ENCODE peak calls at places on chromosomes 7 and 10, in eight cellular contexts. One of them, this sample, is unnamed.

GRCh38 chr7:116708861-116709260 is 36.9 kb downstream of the MET start:
- DNase-seq in vagina: no peak
- DNase-seq in HL-60: no peak
- DNase-seq in sigmoid colon: no peak
- DNase-seq in keratinocyte: no peak
- DNase-seq in AG04450: no peak
- DNase-seq in CD4-positive, alpha-beta T cell: no peak
- DNase-seq in heart left ventricle: no peak
- DNase-seq in this sample: no peak

GRCh38 chr10:680146-680545 is 9.3 kb downstream of the DIP2C start:
- DNase-seq in vagina: no peak
- DNase-seq in sigmoid colon: no peak
- DNase-seq in keratinocyte: no peak
- DNase-seq in CD4-positive, alpha-beta T cell: no peak
- DNase-seq in AG04450: no peak
- DNase-seq in HL-60: no peak
- DNase-seq in heart left ventricle: no peak
- DNase-seq in this sample: no peak

GRCh38 chr10:103678104-103678526 is 177.3 kb downstream of the SH3PXD2A start:
- DNase-seq in HL-60: no peak
- DNase-seq in AG04450: peak; percentile 99
- DNase-seq in CD4-positive, alpha-beta T cell: peak; percentile 80
- DNase-seq in keratinocyte: no peak
- DNase-seq in heart left ventricle: peak; percentile 88
- DNase-seq in vagina: no peak
- DNase-seq in sigmoid colon: peak; percentile 98
- DNase-seq in this sample: peak; percentile 92

GRCh38 chr7:150924256-150924851 is 53.8 kb downstream of the KCNH2 start:
- DNase-seq in AG04450: no peak
- DNase-seq in HL-60: no peak
- DNase-seq in keratinocyte: no peak
- DNase-seq in sigmoid colon: no peak
- DNase-seq in CD4-positive, alpha-beta T cell: no peak
- DNase-seq in heart left ventricle: no peak
- DNase-seq in vagina: no peak
- DNase-seq in this sample: no peak

GRCh38 chr10:124025152-124025551 is 68.2 kb downstream of the CHST15 start:
- DNase-seq in AG04450: no peak
- DNase-seq in HL-60: no peak
- DNase-seq in sigmoid colon: no peak
- DNase-seq in keratinocyte: no peak
- DNase-seq in heart left ventricle: no peak
- DNase-seq in vagina: no peak
- DNase-seq in CD4-positive, alpha-beta T cell: no peak
- DNase-seq in this sample: peak; percentile 58

GRCh38 chr7:54831644-54832095 is 72.7 kb upstream of the SEC61G start:
- DNase-seq in AG04450: no peak
- DNase-seq in heart left ventricle: no peak
- DNase-seq in sigmoid colon: no peak
- DNase-seq in keratinocyte: peak; percentile 84
- DNase-seq in HL-60: no peak
- DNase-seq in vagina: no peak
- DNase-seq in CD4-positive, alpha-beta T cell: no peak
- DNase-seq in this sample: no peak

GRCh38 chr7:149414745-149415390 is 46.0 kb downstream of the ZNF777 start:
- DNase-seq in keratinocyte: peak; percentile 42
- DNase-seq in heart left ventricle: peak; percentile 48
- DNase-seq in HL-60: no peak
- DNase-seq in CD4-positive, alpha-beta T cell: peak; percentile 40
- DNase-seq in vagina: no peak
- DNase-seq in AG04450: peak; percentile 20
- DNase-seq in sigmoid colon: peak; percentile 87
- DNase-seq in this sample: peak; percentile 93

GRCh38 chr10:1538121-1538520 is 199.2 kb downstream of the ADARB2 start:
- DNase-seq in AG04450: no peak
- DNase-seq in vagina: no peak
- DNase-seq in CD4-positive, alpha-beta T cell: no peak
- DNase-seq in heart left ventricle: no peak
- DNase-seq in keratinocyte: no peak
- DNase-seq in HL-60: no peak
- DNase-seq in sigmoid colon: peak; percentile 48
- DNase-seq in this sample: peak; percentile 56

GRCh38 chr10:30775779-30776591 is 146.4 kb upstream of the LYZL2 start:
- DNase-seq in vagina: no peak
- DNase-seq in keratinocyte: no peak
- DNase-seq in AG04450: peak; percentile 91
- DNase-seq in HL-60: no peak
- DNase-seq in heart left ventricle: no peak
- DNase-seq in CD4-positive, alpha-beta T cell: no peak
- DNase-seq in sigmoid colon: peak; percentile 81
- DNase-seq in this sample: no peak

GRCh38 chr10:113381906-113382562 is 170.8 kb upstream of the HABP2 start:
- DNase-seq in AG04450: no peak
- DNase-seq in CD4-positive, alpha-beta T cell: no peak
- DNase-seq in vagina: no peak
- DNase-seq in sigmoid colon: no peak
- DNase-seq in HL-60: no peak
- DNase-seq in keratinocyte: no peak
- DNase-seq in heart left ventricle: peak; percentile 27
- DNase-seq in this sample: no peak

GRCh38 chr10:131099028-131099427 is 212.5 kb downstream of the TCERG1L start:
- DNase-seq in HL-60: no peak
- DNase-seq in CD4-positive, alpha-beta T cell: no peak
- DNase-seq in AG04450: no peak
- DNase-seq in vagina: no peak
- DNase-seq in sigmoid colon: no peak
- DNase-seq in heart left ventricle: no peak
- DNase-seq in keratinocyte: no peak
- DNase-seq in this sample: no peak

GRCh38 chr7:68321076-68321639 is 1277.1 kb upstream of the AUTS2 start:
- DNase-seq in vagina: no peak
- DNase-seq in CD4-positive, alpha-beta T cell: no peak
- DNase-seq in sigmoid colon: peak; percentile 68
- DNase-seq in AG04450: no peak
- DNase-seq in HL-60: no peak
- DNase-seq in heart left ventricle: peak; percentile 52
- DNase-seq in keratinocyte: peak; percentile 64
- DNase-seq in this sample: no peak

GRCh38 chr10:29689001-29689400 is 54.2 kb upstream of the SVIL start:
- DNase-seq in HL-60: no peak
- DNase-seq in CD4-positive, alpha-beta T cell: no peak
- DNase-seq in sigmoid colon: no peak
- DNase-seq in vagina: no peak
- DNase-seq in keratinocyte: peak; percentile 23
- DNase-seq in heart left ventricle: no peak
- DNase-seq in AG04450: no peak
- DNase-seq in this sample: no peak

GRCh38 chr7:25894002-25894901 is 257.7 kb upstream of the NFE2L3 start:
- DNase-seq in heart left ventricle: no peak
- DNase-seq in sigmoid colon: no peak
- DNase-seq in keratinocyte: peak; percentile 71
- DNase-seq in HL-60: peak; percentile 16
- DNase-seq in AG04450: no peak
- DNase-seq in vagina: peak; percentile 75
- DNase-seq in CD4-positive, alpha-beta T cell: no peak
- DNase-seq in this sample: no peak

GRCh38 chr10:29619273-29619672 is 15.5 kb downstream of the SVIL start:
- DNase-seq in CD4-positive, alpha-beta T cell: no peak
- DNase-seq in AG04450: peak; percentile 49
- DNase-seq in keratinocyte: no peak
- DNase-seq in HL-60: no peak
- DNase-seq in sigmoid colon: peak; percentile 60
- DNase-seq in heart left ventricle: no peak
- DNase-seq in vagina: no peak
- DNase-seq in this sample: no peak

GRCh38 chr10:4807803-4808507 is 18.1 kb upstream of the AKR1E2 start:
- DNase-seq in HL-60: no peak
- DNase-seq in AG04450: peak; percentile 55
- DNase-seq in CD4-positive, alpha-beta T cell: no peak
- DNase-seq in vagina: no peak
- DNase-seq in heart left ventricle: no peak
- DNase-seq in keratinocyte: no peak
- DNase-seq in sigmoid colon: no peak
- DNase-seq in this sample: no peak

DNA sequence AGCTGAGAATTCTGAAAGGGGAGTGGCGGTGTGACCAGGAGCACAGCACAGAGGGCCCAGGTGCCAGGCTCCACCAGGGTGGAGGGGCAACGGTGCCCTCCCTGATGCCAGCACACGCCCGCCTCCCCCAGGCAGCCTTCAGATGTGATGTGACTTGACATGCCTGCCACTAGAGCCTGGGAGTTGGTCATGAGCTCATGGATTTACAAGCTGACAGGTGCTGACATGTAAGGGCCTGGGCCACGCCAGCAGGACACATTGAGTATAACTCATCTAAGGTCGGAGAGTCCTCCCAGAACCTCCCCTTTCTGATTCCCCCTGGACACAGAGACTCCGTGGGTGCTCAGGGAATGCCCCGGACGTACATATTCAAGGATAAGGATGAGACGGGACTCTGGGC is 74.2 kb downstream of the LSM5 start:
- DNase-seq in heart left ventricle: no peak
- DNase-seq in CD4-positive, alpha-beta T cell: no peak
- DNase-seq in HL-60: no peak
- DNase-seq in vagina: no peak
- DNase-seq in AG04450: no peak
- DNase-seq in keratinocyte: peak; percentile 40
- DNase-seq in sigmoid colon: no peak
- DNase-seq in this sample: no peak
- TF ChIP-seq CTCF in heart left ventricle: no peak
- TF ChIP-seq CTCF in CD4-positive, alpha-beta T cell: no peak
- TF ChIP-seq CTCF in HL-60: no peak
- TF ChIP-seq CTCF in vagina: no peak
- TF ChIP-seq CTCF in AG04450: no peak
- TF ChIP-seq CTCF in keratinocyte: peak; percentile 36
- TF ChIP-seq CTCF in sigmoid colon: no peak
- TF ChIP-seq CTCF in this sample: no peak

DNA sequence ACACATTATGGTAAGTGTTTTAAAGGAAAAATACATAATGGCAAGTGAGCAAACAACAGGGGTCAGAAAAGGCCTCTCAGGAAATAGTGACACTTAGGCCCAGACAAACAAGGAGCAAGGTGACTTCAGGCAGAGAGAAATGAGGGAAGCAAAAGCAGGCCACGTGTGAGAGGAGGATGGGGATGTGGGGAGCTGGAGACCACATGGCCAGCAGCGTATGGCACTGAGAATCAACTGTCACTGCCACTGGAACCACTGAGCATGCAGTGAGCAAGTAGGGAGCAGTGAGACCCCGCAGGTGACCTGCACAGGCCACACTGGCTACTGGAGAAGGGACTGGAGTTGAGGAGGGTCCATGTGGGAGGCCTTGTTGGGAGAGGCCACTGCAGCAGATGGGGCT is 86.5 kb downstream of the ARHGAP22 start:
- DNase-seq in sigmoid colon: no peak
- DNase-seq in AG04450: no peak
- DNase-seq in CD4-positive, alpha-beta T cell: no peak
- DNase-seq in keratinocyte: no peak
- DNase-seq in heart left ventricle: no peak
- DNase-seq in HL-60: peak; percentile 29
- DNase-seq in vagina: no peak
- DNase-seq in this sample: peak; percentile 56
- H3K27ac ChIP-seq in sigmoid colon: no peak overlapping the region
- H3K27ac ChIP-seq in AG04450: no peak overlapping the region
- H3K27ac ChIP-seq in CD4-positive, alpha-beta T cell: no peak overlapping the region
- H3K27ac ChIP-seq in keratinocyte: no peak overlapping the region
- H3K27ac ChIP-seq in heart left ventricle: no peak overlapping the region
- H3K27ac ChIP-seq in HL-60: peak overlapping the region; percentile 59
- H3K27ac ChIP-seq in vagina: no peak overlapping the region
- H3K27ac ChIP-seq in this sample: no peak overlapping the region

GRCh38 chr7:134875867-134876266 is 96.4 kb downstream of the CALD1 start:
- DNase-seq in keratinocyte: no peak
- DNase-seq in vagina: no peak
- DNase-seq in HL-60: no peak
- DNase-seq in heart left ventricle: no peak
- DNase-seq in sigmoid colon: no peak
- DNase-seq in CD4-positive, alpha-beta T cell: no peak
- DNase-seq in AG04450: no peak
- DNase-seq in this sample: no peak

GRCh38 chr7:134882481-134882880 is 103.0 kb downstream of the CALD1 start:
- DNase-seq in sigmoid colon: no peak
- DNase-seq in heart left ventricle: no peak
- DNase-seq in HL-60: no peak
- DNase-seq in vagina: no peak
- DNase-seq in keratinocyte: no peak
- DNase-seq in AG04450: no peak
- DNase-seq in CD4-positive, alpha-beta T cell: no peak
- DNase-seq in this sample: no peak

GRCh38 chr7:134879815-134880475 is 100.5 kb downstream of the CALD1 start:
- DNase-seq in heart left ventricle: no peak
- DNase-seq in AG04450: no peak
- DNase-seq in HL-60: no peak
- DNase-seq in vagina: no peak
- DNase-seq in CD4-positive, alpha-beta T cell: no peak
- DNase-seq in sigmoid colon: no peak
- DNase-seq in keratinocyte: no peak
- DNase-seq in this sample: no peak

GRCh38 chr7:134874407-134874806 is 95.0 kb downstream of the CALD1 start:
- DNase-seq in keratinocyte: no peak
- DNase-seq in CD4-positive, alpha-beta T cell: no peak
- DNase-seq in vagina: no peak
- DNase-seq in HL-60: no peak
- DNase-seq in sigmoid colon: no peak
- DNase-seq in AG04450: no peak
- DNase-seq in heart left ventricle: no peak
- DNase-seq in this sample: no peak

GRCh38 chr7:134878731-134879295 is 99.4 kb downstream of the CALD1 start:
- DNase-seq in heart left ventricle: no peak
- DNase-seq in CD4-positive, alpha-beta T cell: no peak
- DNase-seq in HL-60: no peak
- DNase-seq in vagina: no peak
- DNase-seq in keratinocyte: no peak
- DNase-seq in sigmoid colon: no peak
- DNase-seq in AG04450: no peak
- DNase-seq in this sample: no peak
- TF ChIP-seq CTCF in heart left ventricle: no peak
- TF ChIP-seq CTCF in CD4-positive, alpha-beta T cell: no peak
- TF ChIP-seq CTCF in HL-60: no peak
- TF ChIP-seq CTCF in vagina: no peak
- TF ChIP-seq CTCF in keratinocyte: no peak
- TF ChIP-seq CTCF in sigmoid colon: no peak
- TF ChIP-seq CTCF in AG04450: no peak
- TF ChIP-seq CTCF in this sample: no peak

DNA sequence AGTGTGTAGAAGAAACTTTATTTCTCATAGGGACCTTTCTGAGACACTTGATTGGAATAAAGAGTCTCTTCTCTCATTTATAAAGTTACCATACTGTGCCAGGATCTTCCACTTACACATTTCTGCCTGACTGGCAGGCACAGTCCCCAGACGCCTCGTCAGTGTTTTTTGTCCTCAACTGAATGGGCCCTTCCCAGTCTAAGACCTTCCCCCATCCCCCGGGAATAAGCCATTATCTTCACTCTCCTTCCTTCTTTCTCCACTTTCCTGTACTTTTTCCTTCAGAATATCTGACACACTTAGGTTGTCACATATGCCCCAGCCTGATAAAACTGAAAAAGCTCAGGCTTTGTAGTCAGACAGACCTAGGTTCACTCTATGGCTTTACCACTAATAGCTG is 35.3 kb upstream of the KCNIP2 start:
- DNase-seq in AG04450: no peak
- DNase-seq in sigmoid colon: no peak
- DNase-seq in heart left ventricle: no peak
- DNase-seq in keratinocyte: no peak
- DNase-seq in vagina: no peak
- DNase-seq in CD4-positive, alpha-beta T cell: no peak
- DNase-seq in HL-60: no peak
- DNase-seq in this sample: no peak
- H3K27ac ChIP-seq in AG04450: peak overlapping the region; percentile 92
- H3K27ac ChIP-seq in sigmoid colon: no peak overlapping the region
- H3K27ac ChIP-seq in heart left ventricle: no peak overlapping the region
- H3K27ac ChIP-seq in keratinocyte: no peak overlapping the region
- H3K27ac ChIP-seq in vagina: no peak overlapping the region
- H3K27ac ChIP-seq in CD4-positive, alpha-beta T cell: no peak overlapping the region
- H3K27ac ChIP-seq in HL-60: no peak overlapping the region
- H3K27ac ChIP-seq in this sample: no peak overlapping the region

This sample was measured in spleen.